ENCODE peak calls at places on chromosomes 7 and 10, in eight cellular contexts. E is stimulated activated CD8-positive, alpha-beta memory T cell treated with anti-CD3 and anti-CD28 coated beads, Interleukin-2, amount 100 ng/mL, for 1 hour; C is mesothelial cell of epicardium; G is GM20000; B is fibroblast of lung; L is colonic mucosa; M is endodermal cell; W is skeletal muscle cell. T is an unnamed sample.

GRCh38 chr10:35459449-35459847 is 123.1 kb downstream of the CCNY start:
- DNase-seq in W (no peak), E (no peak), G (no peak), B (no peak), L (no peak), C (no peak), M (no peak), T (no peak)

GRCh38 chr10:35074266-35074665 is 15.9 kb downstream of the CUL2 start:
- DNase-seq in L (no peak), G (no peak), E (no peak), M (no peak), W (no peak), C (no peak), B (no peak), T (no peak)

GRCh38 chr7:143120696-143121405 is 11.0 kb upstream of the PIP start:
- DNase-seq in L (no peak), G (no peak), W (no peak), B (no peak), E (no peak), C (no peak), M (no peak), T (no peak)

GRCh38 chr7:149872419-149873073 is 1.2 kb upstream of the ATP6V0E2 start:
- DNase-seq in C (peak), L (peak), W (no peak), B (peak), M (peak), G (peak), E (no peak), T (peak)

GRCh38 chr7:46738713-46739220 is 817.7 kb upstream of the IGFBP3 start:
- DNase-seq in G (no peak), L (no peak), E (no peak), B (peak), C (no peak), W (no peak), M (no peak), T (no peak)

GRCh38 chr7:23234569-23235296 is 11.8 kb upstream of the GPNMB start:
- DNase-seq in B (no peak), C (no peak), G (peak), W (no peak), M (no peak), E (no peak), L (no peak), T (peak)

GRCh38 chr7:122261442-122261841 is 43.1 kb downstream of the FEZF1 start:
- DNase-seq in W (no peak), M (no peak), L (no peak), B (no peak), G (no peak), C (no peak), E (no peak), T (no peak)

GRCh38 chr7:106865130-106866115 is at the start of gene PIK3CG:
- DNase-seq in C (no peak), L (no peak), B (no peak), M (no peak), G (peak), W (no peak), E (no peak), T (peak)

GRCh38 chr7:38975944-38976392 is 1.7 kb upstream of the POU6F2 start:
- DNase-seq in L (no peak), G (no peak), C (peak), B (no peak), M (peak), W (no peak), E (no peak), T (no peak)

GRCh38 chr7:5424689-5425506 is 1.3 kb upstream of the TNRC18 start:
- DNase-seq in E (no peak), W (no peak), M (peak), L (peak), G (peak), C (peak), B (peak), T (no peak)

GRCh38 chr10:80289451-80290287 is at the start of gene MAT1A:
- DNase-seq in C (no peak), B (peak), G (no peak), W (no peak), E (no peak), L (peak), M (peak), T (no peak)

GRCh38 chr7:141161959-141162547 is 88.2 kb downstream of the TMEM178B start:
- DNase-seq in M (no peak), L (no peak), E (no peak), B (no peak), G (no peak), C (no peak), W (no peak), T (no peak)

GRCh38 chr7:47352394-47352968 is 229.4 kb downstream of the TNS3 start:
- DNase-seq in W (no peak), B (no peak), E (no peak), M (no peak), L (no peak), C (no peak), G (no peak), T (no peak)

GRCh38 chr10:77898323-77899079 is 28.1 kb downstream of the DLG5 start:
- DNase-seq in L (peak), E (no peak), B (no peak), G (no peak), M (no peak), C (no peak), W (no peak), T (no peak)

GRCh38 chr7:1175967-1176851 is 16.2 kb upstream of the ZFAND2A start:
- DNase-seq in E (peak), L (peak), W (no peak), G (peak), M (peak), B (peak), C (peak), T (peak)

GRCh38 chr7:25989140-25989705 is 162.8 kb upstream of the NFE2L3 start:
- DNase-seq in W (no peak), B (no peak), L (peak), M (no peak), G (no peak), C (no peak), E (no peak), T (no peak)

GRCh38 chr10:71597821-71598498 is 121.6 kb downstream of the C10orf105 start:
- DNase-seq in L (peak), G (peak), E (no peak), B (peak), C (no peak), M (no peak), W (no peak), T (peak)

GRCh38 chr10:24207781-24208611 is 942 bp upstream of the KIAA1217 start:
- DNase-seq in B (peak), E (no peak), L (peak), M (peak), C (no peak), W (no peak), G (no peak), T (no peak)

GRCh38 chr7:110590415-110590814 is 500.5 kb upstream of the LRRN3 start:
- DNase-seq in L (no peak), B (no peak), G (no peak), W (no peak), C (no peak), M (peak), E (no peak), T (no peak)

GRCh38 chr7:81903115-81903514 is 133.3 kb upstream of the HGF start:
- DNase-seq in M (no peak), C (no peak), E (no peak), W (no peak), G (no peak), L (no peak), B (no peak), T (no peak)

GRCh38 chr7:30869794-30870491 is 41.7 kb upstream of the AQP1 start:
- DNase-seq in M (no peak), C (no peak), W (no peak), G (no peak), E (no peak), L (no peak), B (no peak), T (no peak)

GRCh38 chr10:101012525-101013364 is 13.1 kb downstream of the LZTS2 start:
- DNase-seq in G (peak), C (peak), M (peak), B (peak), L (peak), W (no peak), E (peak), T (peak)

GRCh38 chr10:50545846-50546245 is 77.9 kb downstream of the SGMS1 start:
- DNase-seq in G (no peak), W (no peak), E (no peak), L (no peak), M (no peak), B (no peak), C (no peak), T (no peak)

GRCh38 chr10:10326119-10326518 is 691.6 kb upstream of the CELF2 start:
- DNase-seq in B (peak), M (no peak), G (no peak), L (no peak), W (no peak), C (no peak), E (no peak), T (no peak)

GRCh38 chr10:11454160-11454559 is 157.3 kb downstream of the USP6NL start:
- DNase-seq in E (no peak), W (no peak), G (no peak), B (no peak), M (no peak), C (peak), L (no peak), T (no peak)

GRCh38 chr10:75408911-75409885 is 7.6 kb upstream of the ZNF503 start:
- DNase-seq in G (peak), E (no peak), C (peak), L (peak), B (no peak), M (peak), W (no peak), T (peak)

GRCh38 chr7:84336741-84337140 is 142.2 kb upstream of the SEMA3A start:
- DNase-seq in B (no peak), M (no peak), W (no peak), E (no peak), C (no peak), G (no peak), L (no peak), T (no peak)

GRCh38 chr7:3592438-3593134 is 291.5 kb downstream of the SDK1 start:
- DNase-seq in L (no peak), W (no peak), G (no peak), B (peak), C (no peak), M (no peak), E (no peak), T (no peak)

GRCh38 chr10:64062793-64063192 is 541.6 kb downstream of the REEP3 start:
- DNase-seq in C (no peak), G (no peak), M (no peak), L (no peak), E (no peak), B (no peak), W (no peak), T (no peak)

GRCh38 chr7:51316262-51316665 is 345 bp downstream of the COBL start:
- DNase-seq in G (peak), M (peak), E (no peak), W (no peak), L (peak), C (peak), B (no peak), T (peak)

GRCh38 chr7:155188821-155189599 is 108.7 kb upstream of the INSIG1 start:
- DNase-seq in G (no peak), B (peak), E (no peak), C (no peak), L (no peak), M (no peak), W (peak), T (no peak)

GRCh38 chr10:34504534-34504933 is 310.6 kb downstream of the PARD3 start:
- DNase-seq in G (no peak), L (no peak), W (no peak), M (peak), E (no peak), C (no peak), B (peak), T (no peak)